ENCODE peak calls at places on chromosomes 6 and 20, in eight cellular contexts. Z is OCI-LY7; L is IMR-90; B is activated T-helper 1 cell treated with anti-CD3 and anti-CD28 coated beads, Interleukin-2, amount 50 U/mL, for 16 hours; V is ELR; U is astrocyte of the spinal cord; S is stimulated activated CD4-positive, alpha-beta T cell treated with anti-CD3 and anti-CD28 coated beads, TNF-alpha, amount 100 ng/mL, for 48 hours; C is NCI-H1092 treated with DMSO at 0.1 percent for 48 hours. Q is an unnamed sample.

GRCh38 chr6:80454661-80455365 is 348.3 kb downstream of the BCKDHB start:
- DNase-seq in U (no peak), L (peak), B (no peak), V (peak), C (no peak), Z (no peak), S (no peak), Q (no peak)

GRCh38 chr6:44216677-44217331 is at the start of gene MYMX:
- DNase-seq in U (no peak), C (peak), V (no peak), L (no peak), B (no peak), S (no peak), Z (no peak), Q (no peak)

GRCh38 chr6:31267504-31268371 is 4.2 kb downstream of the HLA-C start:
- DNase-seq in U (no peak), L (no peak), Z (no peak), V (no peak), C (no peak), B (no peak), S (no peak), Q (no peak)

GRCh38 chr6:2179950-2180349 is 65.5 kb downstream of the GMDS start:
- DNase-seq in L (peak), C (no peak), Z (no peak), V (no peak), S (no peak), B (no peak), U (no peak), Q (no peak)

GRCh38 chr6:43308990-43309477 is 408 bp upstream of the CRIP3 start:
- DNase-seq in S (no peak), Z (no peak), L (no peak), V (no peak), B (no peak), C (no peak), U (no peak), Q (no peak)

GRCh38 chr20:32672315-32672981 is 1.3 kb downstream of the C20orf203 start:
- DNase-seq in L (no peak), V (no peak), S (no peak), U (no peak), B (no peak), Z (peak), C (no peak), Q (no peak)

GRCh38 chr6:127879685-127880084 is 21.2 kb downstream of the THEMIS start:
- DNase-seq in Z (no peak), L (peak), V (peak), C (no peak), S (no peak), U (peak), B (no peak), Q (no peak)

GRCh38 chr6:39353698-39354315 is 31.3 kb upstream of the KCNK16 start:
- DNase-seq in S (no peak), C (no peak), V (no peak), U (no peak), L (no peak), B (no peak), Z (no peak), Q (no peak)

GRCh38 chr20:63497946-63498935 is 642 bp downstream of the EEF1A2 start:
- DNase-seq in C (peak), S (no peak), V (peak), B (no peak), Z (no peak), L (peak), U (no peak), Q (no peak)

GRCh38 chr6:134317471-134318131 is at the start of gene SGK1:
- DNase-seq in V (peak), S (peak), Z (no peak), U (peak), L (peak), C (peak), B (no peak), Q (no peak)

GRCh38 chr20:16083639-16084280 is 489.5 kb downstream of the KIF16B start:
- DNase-seq in C (no peak), L (no peak), U (no peak), V (no peak), B (no peak), S (no peak), Z (no peak), Q (no peak)

GRCh38 chr20:23092409-23092756 is 6.3 kb upstream of the CD93 start:
- DNase-seq in C (peak), B (no peak), L (no peak), V (no peak), Z (no peak), S (no peak), U (no peak), Q (no peak)

GRCh38 chr20:63968136-63968927 is 1.4 kb downstream of the ZNF512B start:
- DNase-seq in V (no peak), C (no peak), S (no peak), Z (no peak), U (no peak), L (no peak), B (no peak), Q (no peak)

GRCh38 chr6:105492706-105493673 is 90.1 kb upstream of the PREP start:
- DNase-seq in U (no peak), S (no peak), V (no peak), C (no peak), B (no peak), L (peak), Z (no peak), Q (no peak)

GRCh38 chr6:148423601-148424270 is 81.1 kb downstream of the SASH1 start:
- DNase-seq in B (no peak), Z (peak), V (no peak), U (no peak), C (peak), S (no peak), L (peak), Q (no peak)

GRCh38 chr6:122401104-122401503 is 1.7 kb downstream of the HSF2 start:
- DNase-seq in C (no peak), Z (no peak), V (no peak), B (no peak), S (no peak), L (no peak), U (no peak), Q (no peak)

GRCh38 chr6:97462944-97463343 is 179.9 kb upstream of the MMS22L start:
- DNase-seq in L (no peak), Z (no peak), U (no peak), B (no peak), V (no peak), C (no peak), S (no peak), Q (no peak)

GRCh38 chr6:163945813-163946212 is 531.3 kb downstream of the QKI start:
- DNase-seq in B (no peak), U (no peak), S (no peak), V (no peak), L (no peak), C (no peak), Z (no peak), Q (no peak)

GRCh38 chr6:140281794-140282193 is 907.3 kb upstream of the CITED2 start:
- DNase-seq in V (no peak), S (no peak), U (no peak), B (no peak), L (no peak), Z (no peak), C (no peak), Q (no peak)

GRCh38 chr20:11229772-11230171 is 556.0 kb upstream of the JAG1 start:
- DNase-seq in S (no peak), B (no peak), L (peak), C (peak), U (peak), Z (no peak), V (peak), Q (no peak)

GRCh38 chr20:41182296-41183212 is 45.2 kb downstream of the PLCG1 start:
- DNase-seq in C (no peak), B (no peak), V (peak), L (no peak), Z (no peak), U (no peak), S (no peak), Q (no peak)

GRCh38 chr20:21433329-21433890 is 36.1 kb upstream of the NKX2-4 start:
- DNase-seq in C (no peak), L (peak), S (no peak), V (peak), Z (no peak), U (no peak), B (no peak), Q (no peak)

GRCh38 chr6:102520981-102521380 is 1127.5 kb downstream of the GRIK2 start:
- DNase-seq in C (no peak), L (no peak), S (no peak), U (no peak), B (no peak), Z (no peak), V (no peak), Q (no peak)

GRCh38 chr6:144460224-144461095 is 175.3 kb downstream of the UTRN start:
- DNase-seq in S (no peak), C (no peak), B (no peak), Z (peak), U (no peak), V (no peak), L (no peak), Q (no peak)

GRCh38 chr6:46410330-46410953 is 80.8 kb downstream of the RCAN2 start:
- DNase-seq in V (peak), C (peak), U (peak), S (no peak), B (no peak), L (peak), Z (peak), Q (no peak)

GRCh38 chr6:166420351-166420750 is 37.6 kb upstream of the MPC1 start:
- DNase-seq in V (no peak), C (no peak), L (peak), B (no peak), Z (no peak), U (peak), S (no peak), Q (no peak)

GRCh38 chr6:148967546-148967945 is 220.7 kb downstream of the UST start:
- DNase-seq in S (no peak), C (peak), U (no peak), Z (no peak), B (no peak), V (no peak), L (no peak), Q (no peak)

Q was measured in central memory CD8-positive, alpha-beta T cell.